ENCODE peak calls at places on chromosomes 1 and 21, in five cellular contexts. O, Z, I, E and A are unnamed samples.

GRCh38 chr1:240877605-240878004 is 265.6 kb upstream of the GREM2 start:
- DNase-seq in O (no peak), E (no peak), I (no peak), Z (no peak), A (no peak)

GRCh38 chr1:194658090-194658439 is 1471.7 kb upstream of the B3GALT2 start:
- DNase-seq in I (peak), Z (no peak), O (peak), E (no peak), A (peak)

GRCh38 chr21:26506951-26507350 is 66.1 kb downstream of the CYYR1 start:
- DNase-seq in I (no peak), O (no peak), Z (no peak), E (no peak), A (no peak)

GRCh38 chr1:15123298-15123697 is 30.2 kb upstream of the TMEM51 start:
- DNase-seq in I (no peak), E (no peak), O (no peak), Z (no peak), A (no peak)

GRCh38 chr1:209896346-209896745 is 41.7 kb upstream of the SYT14 start:
- DNase-seq in I (no peak), E (no peak), O (no peak), Z (no peak), A (no peak)

GRCh38 chr1:56578963-56579875 is at the start of gene PLPP3:
- DNase-seq in E (no peak), I (peak), O (peak), Z (peak), A (peak)

GRCh38 chr1:9448132-9449105 is 90.8 kb upstream of the SLC25A33 start:
- DNase-seq in E (no peak), O (no peak), Z (no peak), I (no peak), A (peak)

GRCh38 chr1:21255943-21256320 is 34.3 kb downstream of the ECE1 start:
- DNase-seq in Z (no peak), I (no peak), O (no peak), E (no peak), A (no peak)

GRCh38 chr1:227094249-227094966 is 154.3 kb downstream of the COQ8A start:
- DNase-seq in Z (no peak), E (no peak), O (no peak), I (peak), A (no peak)

GRCh38 chr1:46798820-46799219 is at the start of gene CYP4B1:
- DNase-seq in I (no peak), Z (no peak), E (no peak), O (peak), A (no peak)

GRCh38 chr21:44020551-44020950 is 8.4 kb downstream of the TRAPPC10 start:
- DNase-seq in Z (no peak), I (no peak), O (no peak), E (no peak), A (no peak)

GRCh38 chr1:62438163-62438562 is 1.3 kb downstream of the USP1 start:
- DNase-seq in E (no peak), I (no peak), O (no peak), Z (no peak), A (no peak)

GRCh38 chr1:233625087-233625486 is 11.2 kb downstream of the KCNK1 start:
- DNase-seq in Z (no peak), I (no peak), E (no peak), O (no peak), A (no peak)

GRCh38 chr1:247332901-247333361 is 1.3 kb upstream of the ZNF496 start:
- DNase-seq in Z (no peak), I (no peak), E (no peak), O (no peak), A (no peak)

GRCh38 chr1:158286966-158287365 is 2.8 kb upstream of the CD1C start:
- DNase-seq in O (no peak), E (no peak), Z (no peak), I (no peak), A (no peak)

GRCh38 chr1:212652609-212653008 is 44.0 kb downstream of the ATF3 start:
- DNase-seq in Z (no peak), O (no peak), I (no peak), E (no peak), A (no peak)

GRCh38 chr1:44811714-44812151 is 3.4 kb downstream of the BTBD19 start:
- DNase-seq in O (no peak), I (no peak), Z (no peak), E (no peak), A (peak)

GRCh38 chr1:154578058-154578418 is 10.5 kb downstream of the CHRNB2 start:
- DNase-seq in I (no peak), E (no peak), Z (no peak), O (no peak), A (no peak)

GRCh38 chr1:35220976-35221375 is 28.0 kb upstream of the SFPQ start:
- DNase-seq in E (peak), Z (no peak), I (no peak), O (peak), A (peak)

GRCh38 chr1:236143104-236143948 is 987 bp downstream of the GPR137B start:
- DNase-seq in Z (no peak), E (peak), O (no peak), I (no peak), A (no peak)

GRCh38 chr1:160084771-160085321 is 3.5 kb downstream of the KCNJ9 start:
- DNase-seq in Z (no peak), O (no peak), E (no peak), I (no peak), A (no peak)

GRCh38 chr1:235491644-235492043 is 12.6 kb downstream of the B3GALNT2 start:
- DNase-seq in O (no peak), I (no peak), Z (no peak), E (no peak), A (no peak)

GRCh38 chr21:38945536-38946245 is 140.0 kb downstream of the ETS2 start:
- DNase-seq in O (no peak), I (no peak), Z (no peak), E (no peak), A (no peak)

GRCh38 chr21:20970691-20971090 is 27.5 kb upstream of the NCAM2 start:
- DNase-seq in O (no peak), Z (no peak), E (no peak), I (no peak), A (no peak)

GRCh38 chr1:1087351-1088035 is 13.4 kb upstream of the RNF223 start:
- DNase-seq in O (no peak), I (no peak), E (no peak), Z (no peak), A (no peak)